ENCODE peak calls at places on chromosomes 13 and 19, in four cellular contexts. P is breast epithelium, K is right cardiac atrium, H is testis. Z is an unnamed sample. For H3K4me1, the result is how much of the 10 kb centered on the place peaks cover.

GRCh38 chr19:39342647-39343305 is 555 bp downstream of the SAMD4B start:
- DNase-seq in K (peak), P (no peak), H (no peak), Z (no peak)

GRCh38 chr19:15038304-15038703 is 11.0 kb upstream of the CASP14 start:
- DNase-seq in K (no peak), H (no peak), P (no peak), Z (no peak)

GRCh38 chr19:50998061-50998460 is 3.3 kb downstream of the KLK8 start:
- DNase-seq in K (no peak), P (no peak), H (no peak), Z (no peak)

GRCh38 chr19:17865364-17866311 is 5.9 kb downstream of the RPL18A start:
- DNase-seq in P (no peak), H (no peak), K (no peak), Z (no peak)

GRCh38 chr19:36246006-36246391 is 31.1 kb downstream of the ZNF146 start:
- DNase-seq in K (no peak), P (no peak), H (no peak), Z (no peak)

GRCh38 chr13:19601749-19602725 is 31.4 kb upstream of the MPHOSPH8 start:
- DNase-seq in H (peak), P (no peak), K (peak), Z (no peak)

GRCh38 chr19:28905996-28906395 is 307.0 kb downstream of the UQCRFS1 start:
- DNase-seq in P (no peak), K (no peak), H (no peak), Z (no peak)

GRCh38 chr13:25971499-25972145 is 80.2 kb downstream of the SHISA2 start:
- DNase-seq in H (no peak), P (no peak), K (no peak), Z (no peak)

GRCh38 chr13:101785858-101786257 is 333.4 kb downstream of the ITGBL1 start:
- DNase-seq in K (peak), P (no peak), H (peak), Z (no peak)

GRCh38 chr19:17108453-17108784 is 32.8 kb downstream of the MYO9B start:
- DNase-seq in K (no peak), P (no peak), H (no peak), Z (no peak)

GRCh38 chr19:49327878-49328544 is 3.0 kb upstream of the SLC6A16 start:
- DNase-seq in K (no peak), H (no peak), P (no peak), Z (no peak)

GRCh38 chr13:98351636-98352035 is 174.6 kb upstream of the RNF113B start:
- DNase-seq in H (no peak), P (no peak), K (no peak), Z (no peak)

GRCh38 chr13:111283457-111283856 is 37.0 kb upstream of the TEX29 start:
- DNase-seq in K (no peak), P (no peak), H (no peak), Z (no peak)

GRCh38 chr13:108096301-108096700 is 119.0 kb downstream of the LIG4 start:
- DNase-seq in K (no peak), H (no peak), P (no peak), Z (no peak)

GRCh38 chr13:40236566-40237168 is 429.8 kb downstream of the FOXO1 start:
- DNase-seq in K (peak), P (no peak), H (peak), Z (no peak)

GRCh38 chr13:21671793-21672680 is 1.2 kb downstream of the FGF9 start:
- DNase-seq in K (peak), P (no peak), H (no peak), Z (no peak)

GRCh38 chr13:62130016-62130970 is 714.6 kb upstream of the PCDH20 start:
- DNase-seq in K (no peak), P (no peak), H (no peak), Z (no peak)

GRCh38 chr19:525857-526419 is 5.6 kb upstream of the CDC34 start:
- DNase-seq in H (no peak), K (no peak), P (no peak), Z (no peak)

GRCh38 chr13:40672310-40673060 is 6.0 kb upstream of the FOXO1 start:
- DNase-seq in H (no peak), P (no peak), K (no peak), Z (no peak)

GRCh38 chr13:99982021-99982740 is 597 bp downstream of the ZIC2 start:
- DNase-seq in K (peak), H (no peak), P (no peak), Z (no peak)

GRCh38 chr13:89796196-89796595 is 1551.3 kb upstream of the MIR17HG start:
- DNase-seq in P (no peak), H (no peak), K (no peak), Z (no peak)

GRCh38 chr19:2449019-2449418 is 7.7 kb downstream of the LMNB2 start:
- DNase-seq in P (no peak), H (no peak), K (no peak), Z (no peak)

GRCh38 chr19:35404879-35405622 is 34.2 kb downstream of the GPR42 start:
- DNase-seq in H (no peak), P (no peak), K (no peak), Z (no peak)

GRCh38 chr13:95624020-95624419 is 20.5 kb downstream of the DZIP1 start:
- DNase-seq in P (no peak), K (no peak), H (no peak), Z (no peak)

GRCh38 chr13:43942301-43942700 is 62.6 kb downstream of the LACC1 start:
- DNase-seq in H (no peak), P (no peak), K (no peak), Z (no peak)

GRCh38 chr19:10516671-10517286 is 468 bp downstream of the S1PR5 start:
- DNase-seq in H (no peak), P (no peak), K (no peak), Z (no peak)

GRCh38 chr19:30640266-30640965 is 268.2 kb downstream of the ZNF536 start:
- DNase-seq in H (no peak), P (no peak), K (no peak), Z (no peak)

GRCh38 chr13:38013676-38014075 is 144.1 kb upstream of the TRPC4 start:
- DNase-seq in K (no peak), H (no peak), P (no peak), Z (no peak)

GRCh38 chr13:28953714-28954113 is 133.6 kb downstream of the MTUS2 start:
- DNase-seq in K (no peak), H (no peak), P (no peak), Z (no peak)

GRCh38 chr19:3119782-3120380 is 16.0 kb upstream of the GNA15 start:
- DNase-seq in H (no peak), P (no peak), K (peak), Z (no peak)

GRCh38 chr13:41411536-41411935 is 45.8 kb upstream of the RGCC start:
- DNase-seq in K (no peak), P (no peak), H (peak), Z (no peak)

DNA sequence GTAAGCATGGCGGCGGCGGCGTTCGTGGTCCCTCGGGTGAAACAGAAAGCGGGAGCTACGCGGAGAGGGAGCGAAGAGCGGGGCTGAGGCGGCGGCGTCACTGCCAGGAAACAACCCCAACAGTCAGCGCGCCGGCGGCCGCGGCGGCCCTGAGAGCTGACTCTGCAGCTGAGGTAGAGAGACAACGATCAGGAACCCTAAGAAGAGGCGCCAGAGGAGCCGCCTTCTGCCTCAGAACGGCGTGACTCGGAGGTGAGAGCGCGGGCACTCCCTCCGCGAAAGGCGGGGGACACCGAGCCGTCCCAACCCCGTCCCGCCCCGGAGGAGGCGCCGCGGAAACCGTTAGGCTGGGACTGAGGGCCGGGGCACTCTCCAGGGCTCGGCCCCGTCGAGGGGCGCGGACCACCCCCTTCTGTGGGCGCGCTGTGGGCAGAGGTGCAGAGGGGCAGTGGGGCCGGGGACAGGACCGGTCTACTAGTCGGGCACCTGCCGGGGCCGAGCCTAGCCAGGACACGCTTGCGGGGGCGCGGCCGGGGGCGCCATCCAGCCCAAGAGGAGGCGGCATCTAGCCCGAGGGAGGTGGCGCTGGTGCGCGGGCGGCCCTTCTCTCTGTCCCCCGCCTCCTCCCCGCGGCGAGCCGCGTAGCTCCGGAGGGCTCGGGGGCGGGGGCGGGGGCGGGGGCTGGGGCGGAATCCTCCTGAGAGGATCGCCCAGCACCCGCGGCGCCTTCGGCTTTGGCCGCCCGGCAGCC is 389 bp downstream of the FNDC3A start:
- DNase-seq in K (peak), P (peak), H (peak), Z (peak)
- H3K4me1 ChIP-seq in K (under half), P (under half), H (under half), Z (under half)

GRCh38 chr19:40597329-40597838 is 3.8 kb upstream of the LTBP4 start:
- DNase-seq in K (no peak), H (no peak), P (no peak), Z (no peak)

GRCh38 chr19:40599331-40600085 is 1.7 kb upstream of the LTBP4 start:
- DNase-seq in H (no peak), K (peak), P (no peak), Z (no peak)

GRCh38 chr19:40596608-40597328 is 4.4 kb upstream of the LTBP4 start:
- DNase-seq in P (no peak), H (peak), K (peak), Z (no peak)

GRCh38 chr19:40598918-40599307 is 2.3 kb upstream of the LTBP4 start:
- DNase-seq in H (no peak), P (no peak), K (no peak), Z (no peak)

DNA sequence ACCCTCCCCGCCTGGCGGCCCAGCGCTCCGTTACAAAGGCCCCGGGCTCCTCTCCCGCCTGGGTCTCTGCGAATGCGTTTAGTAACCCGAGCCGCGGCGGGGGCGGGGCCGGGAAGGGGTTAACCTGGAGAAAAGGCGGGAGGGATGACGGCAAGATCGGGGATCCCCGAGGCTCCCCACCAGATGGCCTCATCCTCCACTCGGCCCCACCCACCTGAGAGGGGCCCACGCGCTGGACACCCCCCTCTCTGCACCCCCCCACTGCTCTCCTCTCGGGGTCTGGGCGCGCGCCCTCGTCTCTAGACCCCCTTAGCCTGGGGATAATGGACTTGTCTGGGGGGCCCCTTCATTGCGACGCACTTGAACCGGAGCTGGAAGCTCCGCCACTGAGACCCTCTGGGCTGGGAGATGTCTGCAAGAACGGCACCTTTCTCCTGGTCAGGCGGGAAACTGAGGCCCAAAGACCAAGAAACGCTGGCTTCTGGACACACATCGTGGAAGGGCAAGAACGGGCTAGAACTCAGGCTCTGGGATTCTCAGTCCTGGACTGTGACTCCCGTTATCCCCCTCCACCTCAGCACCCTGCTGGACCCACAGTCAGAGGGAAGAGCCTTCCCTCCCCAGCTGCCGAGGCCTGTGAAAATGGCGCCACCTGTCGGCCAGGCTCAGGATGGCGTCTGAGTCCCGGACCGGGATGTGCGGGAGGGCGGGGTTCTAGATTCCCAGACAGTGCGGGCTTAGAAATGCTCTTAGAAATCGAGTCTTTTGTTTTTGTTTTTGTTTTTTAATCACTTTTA is 2.9 kb upstream of the LTBP4 start:
- DNase-seq in K (peak), P (peak), H (peak), Z (no peak)
- H3K4me1 ChIP-seq in K (under half), P (under half), H (under half), Z (half or more)

GRCh38 chr19:46925548-46925950 is 64.8 kb downstream of the ARHGAP35 start:
- DNase-seq in P (no peak), H (no peak), K (no peak), Z (no peak)
- H3K4me1 ChIP-seq in P (under half), H (under half), K (under half), Z (under half)

GRCh38 chr19:54336893-54337857 is 1.8 kb downstream of the LILRA4 start:
- DNase-seq in P (no peak), K (no peak), H (no peak), Z (no peak)
- H3K4me1 ChIP-seq in P (under half), K (under half), H (under half), Z (under half)

DNA sequence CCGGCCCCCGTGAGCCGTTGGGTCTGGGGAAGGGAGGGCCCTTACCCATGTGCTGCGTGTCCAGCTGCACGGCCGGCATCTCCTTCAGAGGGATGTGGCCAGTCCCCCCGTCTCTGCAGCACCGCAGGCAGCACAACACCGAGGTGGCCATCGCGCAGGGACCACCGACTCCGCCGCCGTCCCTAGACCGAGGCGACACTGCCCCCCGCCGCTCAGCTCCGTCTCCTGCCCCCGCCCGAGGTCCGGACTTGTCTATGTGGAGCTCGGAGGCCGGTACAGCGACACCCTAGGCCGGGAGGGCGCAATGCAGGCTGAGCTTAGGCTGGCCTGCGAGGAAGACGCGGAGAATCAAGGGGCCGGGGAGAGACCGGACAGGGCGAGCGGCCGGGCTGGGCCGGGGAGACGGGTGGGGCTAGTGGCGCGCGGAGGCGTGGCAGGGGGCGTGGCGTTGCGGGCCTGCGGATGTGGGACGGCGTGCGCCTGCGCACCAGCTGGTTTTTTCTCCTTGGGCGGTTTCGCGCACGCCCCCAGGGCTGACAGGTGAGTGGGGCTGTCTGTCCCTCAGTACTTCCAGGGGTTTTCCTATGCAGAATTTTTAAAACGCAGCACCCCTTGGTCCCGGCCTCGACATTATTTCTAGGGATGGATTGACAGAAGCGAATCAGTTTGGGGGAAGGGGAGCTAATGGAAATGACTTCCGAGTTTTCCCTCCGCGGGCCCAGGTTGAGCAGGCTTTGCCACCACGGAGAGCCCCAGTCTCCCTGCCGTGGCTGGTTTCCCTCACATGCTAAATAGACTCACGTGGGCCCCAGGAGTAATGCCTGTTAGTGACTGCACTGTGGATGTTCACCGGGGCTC is at the start of gene SPRYD7:
- DNase-seq in P (peak), H (peak), K (peak), Z (peak)
- H3K4me1 ChIP-seq in P (under half), H (under half), K (under half), Z (half or more)